ENCODE peak calls at places on chromosomes 16 and 17, in ten cellular contexts. J, R, Y, O, B, X, T, V, M and G are unnamed samples.

GRCh38 chr17:5035356-5035755 is at the start of gene SLC52A1:
- DNase-seq in X (no peak), J (no peak), V (peak), Y (no peak), O (no peak), M (no peak), B (no peak), T (no peak), R (no peak), G (no peak)

GRCh38 chr17:59004338-59005111 is 102.2 kb downstream of the TRIM37 start:
- DNase-seq in T (peak), Y (peak), M (peak), B (peak), V (peak), J (peak), R (peak), O (peak), X (peak), G (peak)

GRCh38 chr16:46743232-46743719 is 4.9 kb downstream of the MYLK3 start:
- DNase-seq in T (no peak), Y (no peak), R (peak), J (no peak), X (peak), M (peak), O (no peak), B (no peak), V (peak), G (no peak)

GRCh38 chr17:40032322-40033320 is 17.4 kb downstream of the CSF3 start:
- DNase-seq in V (no peak), O (no peak), M (no peak), B (no peak), X (no peak), J (no peak), T (no peak), R (no peak), Y (no peak), G (peak)

GRCh38 chr17:49576121-49576905 is 642 bp downstream of the NXPH3 start:
- DNase-seq in R (peak), Y (peak), V (peak), J (no peak), B (peak), X (peak), M (no peak), T (no peak), O (no peak), G (no peak)

GRCh38 chr16:23124315-23124714 is 24.9 kb downstream of the USP31 start:
- DNase-seq in Y (peak), V (no peak), X (peak), B (peak), R (peak), O (no peak), T (no peak), J (no peak), M (no peak), G (no peak)

GRCh38 chr17:71828182-71828596 is 292.6 kb upstream of the SOX9 start:
- DNase-seq in R (no peak), B (no peak), O (no peak), T (no peak), X (no peak), J (no peak), M (no peak), V (no peak), Y (no peak), G (no peak)

GRCh38 chr17:40493697-40494096 is 7.7 kb downstream of the TNS4 start:
- DNase-seq in R (no peak), V (no peak), X (no peak), M (no peak), B (no peak), Y (no peak), J (no peak), T (no peak), O (no peak), G (no peak)

GRCh38 chr17:17414316-17414937 is 62.4 kb upstream of the MED9 start:
- DNase-seq in B (peak), O (no peak), X (no peak), T (no peak), R (peak), M (no peak), V (no peak), J (no peak), Y (no peak), G (peak)

GRCh38 chr16:19223235-19223847 is 55.3 kb downstream of the SYT17 start:
- DNase-seq in B (peak), Y (no peak), X (peak), O (no peak), V (peak), T (no peak), M (no peak), J (no peak), R (peak), G (peak)

GRCh38 chr16:72240949-72241348 is 69.0 kb upstream of the PMFBP1 start:
- DNase-seq in B (no peak), Y (no peak), O (no peak), J (no peak), V (no peak), T (no peak), M (peak), X (no peak), R (no peak), G (no peak)

GRCh38 chr16:20944861-20945390 is 44.4 kb downstream of the LYRM1 start:
- DNase-seq in J (no peak), Y (no peak), V (peak), X (peak), M (no peak), O (no peak), B (peak), R (peak), T (peak), G (no peak)

GRCh38 chr17:32697728-32698625 is 178.9 kb downstream of the MYO1D start:
- DNase-seq in V (no peak), X (no peak), T (no peak), Y (peak), R (no peak), J (no peak), M (no peak), B (peak), O (no peak), G (no peak)

GRCh38 chr16:87035053-87035452 is 282.1 kb downstream of the C16orf95 start:
- DNase-seq in Y (no peak), V (no peak), T (no peak), B (no peak), R (no peak), X (no peak), O (no peak), M (no peak), J (no peak), G (no peak)

GRCh38 chr16:10040136-10041080 is 141.8 kb downstream of the GRIN2A start:
- DNase-seq in X (no peak), M (no peak), V (peak), B (no peak), Y (no peak), J (no peak), O (no peak), T (no peak), R (no peak), G (no peak)

GRCh38 chr17:48907713-48908046 is 527 bp upstream of the UBE2Z start:
- DNase-seq in M (no peak), Y (peak), O (no peak), T (no peak), R (peak), B (peak), V (peak), X (no peak), J (no peak), G (no peak)

GRCh38 chr17:62761884-62762283 is 46.2 kb downstream of the MARCHF10 start:
- DNase-seq in J (no peak), T (no peak), M (peak), X (no peak), B (peak), V (peak), Y (peak), R (no peak), O (no peak), G (no peak)

GRCh38 chr16:31118223-31119155 is 1.0 kb downstream of the KAT8 start:
- DNase-seq in J (no peak), R (peak), O (no peak), T (no peak), Y (peak), V (no peak), X (no peak), B (peak), M (no peak), G (no peak)

GRCh38 chr17:75733471-75733870 is 12.2 kb downstream of the ITGB4 start:
- DNase-seq in V (no peak), Y (no peak), R (no peak), T (no peak), B (no peak), M (no peak), O (no peak), J (no peak), X (no peak), G (no peak)

GRCh38 chr17:7835818-7836595 is 2.0 kb downstream of the KDM6B start:
- DNase-seq in M (peak), B (peak), R (peak), J (no peak), T (no peak), V (peak), O (no peak), Y (no peak), X (peak), G (peak)

GRCh38 chr16:68311316-68311620 is 449 bp downstream of the PRMT7 start:
- DNase-seq in Y (peak), M (peak), X (no peak), T (no peak), B (peak), V (peak), R (no peak), J (peak), O (no peak), G (no peak)

GRCh38 chr17:48352630-48353029 is 77.4 kb downstream of the SKAP1 start:
- DNase-seq in X (no peak), Y (peak), T (no peak), R (peak), M (no peak), V (no peak), O (no peak), J (no peak), B (peak), G (no peak)